ENCODE peak calls at places on chromosome 10, in eight cellular contexts. F, Y, R, C, L, E, J and H are unnamed samples.

GRCh38 chr10:78178397-78178796 is 144.7 kb downstream of the RPS24 start:
- DNase-seq in J (no peak), R (peak), C (no peak), E (no peak), Y (no peak), F (no peak), L (no peak), H (no peak)

GRCh38 chr10:27743736-27744477 is 1.7 kb downstream of the MKX start:
- DNase-seq in Y (no peak), F (no peak), E (no peak), R (no peak), L (no peak), J (peak), C (no peak), H (no peak)

GRCh38 chr10:43739171-43739570 is 90.5 kb upstream of the ZNF32 start:
- DNase-seq in Y (no peak), E (no peak), F (no peak), J (no peak), L (no peak), C (no peak), R (no peak), H (peak)

GRCh38 chr10:46171661-46172060 is 115.1 kb upstream of the ANTXRL start:
- DNase-seq in Y (no peak), E (no peak), F (no peak), J (no peak), R (no peak), L (no peak), C (no peak), H (no peak)

GRCh38 chr10:64486149-64486548 is 964.9 kb downstream of the REEP3 start:
- DNase-seq in L (no peak), F (no peak), E (no peak), R (no peak), C (no peak), Y (no peak), J (no peak), H (no peak)

GRCh38 chr10:31343009-31343408 is 24.0 kb downstream of the ZEB1 start:
- DNase-seq in Y (no peak), E (no peak), L (no peak), J (no peak), R (no peak), F (no peak), C (no peak), H (no peak)

GRCh38 chr10:24331457-24331856 is 122.5 kb downstream of the KIAA1217 start:
- DNase-seq in C (no peak), J (no peak), E (no peak), Y (no peak), R (no peak), L (no peak), F (peak), H (no peak)

GRCh38 chr10:4514445-4515108 is 311.4 kb upstream of the AKR1E2 start:
- DNase-seq in Y (no peak), E (no peak), R (peak), L (no peak), C (no peak), J (no peak), F (no peak), H (peak)

GRCh38 chr10:47438857-47439474 is 44.9 kb downstream of the ANXA8 start:
- DNase-seq in F (peak), R (no peak), L (no peak), C (no peak), E (no peak), J (peak), Y (peak), H (no peak)

GRCh38 chr10:17943033-17943745 is 8.5 kb upstream of the SLC39A12 start:
- DNase-seq in F (no peak), R (no peak), C (no peak), J (no peak), E (no peak), Y (no peak), L (no peak), H (no peak)

GRCh38 chr10:76150886-76151288 is 719.5 kb downstream of the LRMDA start:
- DNase-seq in Y (no peak), L (no peak), J (no peak), F (no peak), C (no peak), R (no peak), E (no peak), H (no peak)

GRCh38 chr10:121579656-121580055 is 18.6 kb downstream of the FGFR2 start:
- DNase-seq in R (no peak), J (no peak), F (no peak), E (no peak), Y (peak), L (no peak), C (no peak), H (no peak)

GRCh38 chr10:130862626-130863025 is 448.9 kb downstream of the TCERG1L start:
- DNase-seq in E (no peak), R (no peak), F (no peak), L (no peak), C (no peak), Y (no peak), J (no peak), H (no peak)

GRCh38 chr10:114083040-114083439 is 39.4 kb downstream of the ADRB1 start:
- DNase-seq in C (no peak), R (no peak), Y (no peak), L (no peak), F (no peak), E (no peak), J (no peak), H (no peak)

GRCh38 chr10:80081801-80082750 is 3.6 kb downstream of the TMEM254 start:
- DNase-seq in F (no peak), R (no peak), J (no peak), Y (no peak), L (no peak), E (no peak), C (no peak), H (no peak)

GRCh38 chr10:87740232-87740631 is 77.8 kb downstream of the ATAD1 start:
- DNase-seq in J (no peak), L (no peak), C (no peak), R (no peak), F (peak), E (no peak), Y (no peak), H (peak)

GRCh38 chr10:43225787-43226153 is 41.1 kb downstream of the RASGEF1A start:
- DNase-seq in F (peak), R (peak), L (no peak), E (no peak), Y (no peak), C (peak), J (no peak), H (no peak)

GRCh38 chr10:11757452-11757819 is 15.3 kb downstream of the ECHDC3 start:
- DNase-seq in C (no peak), F (peak), J (peak), R (no peak), Y (no peak), E (no peak), L (peak), H (no peak)

GRCh38 chr10:77165445-77166316 is 471.9 kb downstream of the KCNMA1 start:
- DNase-seq in F (peak), L (peak), R (no peak), E (peak), Y (peak), J (peak), C (no peak), H (peak)

GRCh38 chr10:84654671-84655070 is 326.3 kb downstream of the CCSER2 start:
- DNase-seq in E (no peak), L (no peak), F (no peak), Y (no peak), C (no peak), R (no peak), J (no peak), H (no peak)

GRCh38 chr10:5440206-5440605 is 27.8 kb downstream of the NET1 start:
- DNase-seq in C (no peak), L (no peak), F (no peak), E (no peak), J (no peak), Y (no peak), R (no peak), H (peak)

GRCh38 chr10:124248056-124248455 is 154.7 kb upstream of the CHST15 start:
- DNase-seq in E (no peak), J (no peak), L (no peak), F (no peak), Y (no peak), C (no peak), R (peak), H (no peak)

GRCh38 chr10:86113044-86113443 is 253.6 kb downstream of the GRID1 start:
- DNase-seq in R (no peak), L (no peak), E (no peak), C (no peak), F (no peak), J (no peak), Y (no peak), H (peak)

GRCh38 chr10:44965651-44966097 is 6.1 kb downstream of the RASSF4 start:
- DNase-seq in Y (no peak), R (no peak), L (no peak), C (no peak), F (no peak), E (no peak), J (no peak), H (no peak)

GRCh38 chr10:94098916-94099315 is 105.2 kb downstream of the PLCE1 start:
- DNase-seq in F (no peak), L (no peak), R (no peak), Y (no peak), J (peak), C (no peak), E (no peak), H (no peak)

GRCh38 chr10:87053121-87053520 is 33.0 kb downstream of the FAM25A start:
- DNase-seq in J (no peak), F (no peak), Y (no peak), E (no peak), L (peak), R (no peak), C (no peak), H (no peak)

GRCh38 chr10:30178565-30178964 is 119.2 kb upstream of the JCAD start:
- DNase-seq in J (no peak), L (no peak), Y (no peak), F (no peak), E (no peak), C (no peak), R (no peak), H (no peak)

GRCh38 chr10:100889546-100889945 is 23.2 kb upstream of the SLF2 start:
- DNase-seq in E (no peak), R (no peak), C (no peak), L (no peak), J (no peak), F (no peak), Y (no peak), H (no peak)

GRCh38 chr10:100909506-100910260 is 3.1 kb upstream of the SLF2 start:
- DNase-seq in R (no peak), J (peak), C (no peak), Y (no peak), F (no peak), E (no peak), L (no peak), H (no peak)

GRCh38 chr10:3719024-3719843 is 65.8 kb downstream of the KLF6 start:
- DNase-seq in R (no peak), E (no peak), F (no peak), L (no peak), C (no peak), Y (no peak), J (no peak), H (no peak)

GRCh38 chr10:116690356-116691078 is 51.8 kb downstream of the HSPA12A start:
- DNase-seq in R (no peak), F (no peak), J (no peak), E (no peak), L (no peak), Y (no peak), C (no peak), H (no peak)

GRCh38 chr10:43209064-43209455 is 57.8 kb downstream of the RASGEF1A start:
- DNase-seq in F (no peak), E (no peak), C (no peak), Y (no peak), L (no peak), J (no peak), R (peak), H (no peak)

GRCh38 chr10:1741450-1741849 is 4.1 kb upstream of the ADARB2 start:
- DNase-seq in J (no peak), L (no peak), Y (no peak), R (no peak), E (no peak), C (no peak), F (no peak), H (no peak)

GRCh38 chr10:103885617-103886016 is 30.2 kb upstream of the SH3PXD2A start:
- DNase-seq in F (no peak), E (no peak), J (no peak), R (no peak), L (no peak), Y (no peak), C (no peak), H (no peak)

GRCh38 chr10:13787015-13787421 is 200.3 kb downstream of the PRPF18 start:
- DNase-seq in L (no peak), J (no peak), F (peak), E (peak), R (peak), Y (no peak), C (peak), H (no peak)

GRCh38 chr10:28533315-28533564 is 322 bp downstream of the WAC start:
- DNase-seq in C (no peak), L (peak), F (no peak), R (no peak), J (no peak), E (no peak), Y (no peak), H (no peak)

GRCh38 chr10:34780818-34781380 is 34.2 kb downstream of the PARD3 start:
- DNase-seq in Y (peak), J (peak), R (no peak), E (no peak), C (no peak), L (no peak), F (peak), H (peak)